ENCODE peak calls at places on chromosome 5, in eight cellular contexts. I is endothelial cell, E is IMR-90, L is suprapubic skin, K is tibial nerve, J is nephron progenitor cell, X is right atrium auricular region, S is GM10248. Z is an unnamed sample.

GRCh38 chr5:138611295-138612220 is 36.4 kb upstream of the HSPA9 start:
- DNase-seq in I (peak), E (no peak), L (peak), K (no peak), J (peak), X (no peak), S (peak), Z (peak)

GRCh38 chr5:134543820-134544692 is 18.6 kb downstream of the JADE2 start:
- DNase-seq in I (no peak), E (no peak), L (no peak), K (no peak), J (no peak), X (no peak), S (peak), Z (peak)

GRCh38 chr5:67405755-67406154 is 209.2 kb upstream of the CD180 start:
- DNase-seq in I (no peak), E (no peak), L (no peak), K (no peak), J (no peak), X (no peak), S (no peak), Z (no peak)

GRCh38 chr5:135829681-135830383 is 4.6 kb upstream of the SLC25A48 start:
- DNase-seq in I (peak), E (peak), L (no peak), K (no peak), J (peak), X (peak), S (peak), Z (peak)

GRCh38 chr5:79086116-79086515 is 16.5 kb downstream of the BHMT2 start:
- DNase-seq in I (no peak), E (no peak), L (no peak), K (no peak), J (no peak), X (no peak), S (no peak), Z (no peak)

GRCh38 chr5:52961238-52961637 is 27.9 kb upstream of the ITGA2 start:
- DNase-seq in I (no peak), E (no peak), L (no peak), K (no peak), J (no peak), X (no peak), S (no peak), Z (peak)

GRCh38 chr5:96172436-96172835 is 210.8 kb upstream of the ELL2 start:
- DNase-seq in I (no peak), E (peak), L (no peak), K (no peak), J (no peak), X (no peak), S (no peak), Z (no peak)

GRCh38 chr5:173815571-173815970 is 72.6 kb upstream of the CPEB4 start:
- DNase-seq in I (no peak), E (no peak), L (no peak), K (no peak), J (no peak), X (no peak), S (no peak), Z (no peak)

GRCh38 chr5:144484124-144484897 is 313.6 kb downstream of the KCTD16 start:
- DNase-seq in I (no peak), E (peak), L (no peak), K (no peak), J (no peak), X (no peak), S (no peak), Z (no peak)

GRCh38 chr5:1855075-1855474 is 27.6 kb downstream of the IRX4 start:
- DNase-seq in I (no peak), E (no peak), L (no peak), K (no peak), J (no peak), X (no peak), S (no peak), Z (no peak)

GRCh38 chr5:88251048-88251711 is 17.5 kb downstream of the TMEM161B start:
- DNase-seq in I (no peak), E (peak), L (no peak), K (no peak), J (no peak), X (no peak), S (no peak), Z (no peak)

GRCh38 chr5:38426493-38426892 is 130.0 kb downstream of the LIFR start:
- DNase-seq in I (no peak), E (peak), L (no peak), K (no peak), J (no peak), X (no peak), S (no peak), Z (no peak)

GRCh38 chr5:100252944-100253343 is 282.2 kb upstream of the FAM174A start:
- DNase-seq in I (no peak), E (no peak), L (no peak), K (no peak), J (no peak), X (no peak), S (no peak), Z (no peak)

GRCh38 chr5:93677344-93678021 is 63.9 kb downstream of the POU5F2 start:
- DNase-seq in I (peak), E (peak), L (no peak), K (peak), J (peak), X (no peak), S (no peak), Z (peak)

GRCh38 chr5:107580902-107581823 is 89.6 kb downstream of the EFNA5 start:
- DNase-seq in I (no peak), E (no peak), L (no peak), K (no peak), J (no peak), X (no peak), S (no peak), Z (no peak)

GRCh38 chr5:10250804-10251276 is 760 bp downstream of the CCT5 start:
- DNase-seq in I (peak), E (peak), L (no peak), K (no peak), J (no peak), X (no peak), S (no peak), Z (no peak)

GRCh38 chr5:97923496-97923895 is 740.4 kb upstream of the RIOK2 start:
- DNase-seq in I (no peak), E (no peak), L (no peak), K (no peak), J (no peak), X (no peak), S (no peak), Z (no peak)

GRCh38 chr5:79002374-79002773 is 17.3 kb upstream of the ARSB start:
- DNase-seq in I (no peak), E (no peak), L (no peak), K (no peak), J (no peak), X (no peak), S (no peak), Z (no peak)

GRCh38 chr5:64074533-64074932 is 91.1 kb upstream of the RNF180 start:
- DNase-seq in I (peak), E (peak), L (no peak), K (no peak), J (peak), X (no peak), S (peak), Z (no peak)

GRCh38 chr5:87394407-87394806 is 18.3 kb downstream of the CCNH start:
- DNase-seq in I (no peak), E (peak), L (no peak), K (no peak), J (no peak), X (no peak), S (no peak), Z (no peak)

GRCh38 chr5:42274913-42275312 is 148.3 kb upstream of the GHR start:
- DNase-seq in I (no peak), E (no peak), L (no peak), K (no peak), J (peak), X (no peak), S (no peak), Z (no peak)

GRCh38 chr5:176608937-176609723 is 826 bp downstream of the GPRIN1 start:
- DNase-seq in I (no peak), E (no peak), L (no peak), K (no peak), J (no peak), X (no peak), S (no peak), Z (peak)

GRCh38 chr5:54090495-54091084 is 219.8 kb downstream of the ARL15 start:
- DNase-seq in I (no peak), E (peak), L (no peak), K (no peak), J (no peak), X (no peak), S (no peak), Z (no peak)

GRCh38 chr5:172692981-172693380 is 51.9 kb downstream of the NEURL1B start:
- DNase-seq in I (no peak), E (peak), L (no peak), K (no peak), J (no peak), X (no peak), S (no peak), Z (no peak)

GRCh38 chr5:71601222-71602026 is 14.3 kb downstream of the MCCC2 start:
- DNase-seq in I (peak), E (peak), L (no peak), K (no peak), J (peak), X (peak), S (peak), Z (peak)

GRCh38 chr5:145062280-145062679 is 772.9 kb downstream of the PRELID2 start:
- DNase-seq in I (no peak), E (peak), L (no peak), K (no peak), J (no peak), X (no peak), S (no peak), Z (no peak)

GRCh38 chr5:114296191-114296590 is 65.7 kb upstream of the KCNN2 start:
- DNase-seq in I (no peak), E (peak), L (no peak), K (no peak), J (no peak), X (no peak), S (no peak), Z (no peak)

GRCh38 chr5:43401827-43402226 is 10.4 kb downstream of the CCL28 start:
- DNase-seq in I (no peak), E (peak), L (no peak), K (no peak), J (no peak), X (no peak), S (no peak), Z (no peak)

GRCh38 chr5:157351386-157352089 is 85.6 kb downstream of the CYFIP2 start:
- DNase-seq in I (no peak), E (no peak), L (no peak), K (no peak), J (no peak), X (peak), S (no peak), Z (no peak)

GRCh38 chr5:56951131-56951945 is 585 bp downstream of the MIER3 start:
- DNase-seq in I (peak), E (no peak), L (peak), K (no peak), J (peak), X (no peak), S (peak), Z (peak)

GRCh38 chr5:93433422-93433821 is 147.6 kb downstream of the NR2F1-AS1 start:
- DNase-seq in I (no peak), E (peak), L (no peak), K (no peak), J (no peak), X (no peak), S (no peak), Z (no peak)

DNA sequence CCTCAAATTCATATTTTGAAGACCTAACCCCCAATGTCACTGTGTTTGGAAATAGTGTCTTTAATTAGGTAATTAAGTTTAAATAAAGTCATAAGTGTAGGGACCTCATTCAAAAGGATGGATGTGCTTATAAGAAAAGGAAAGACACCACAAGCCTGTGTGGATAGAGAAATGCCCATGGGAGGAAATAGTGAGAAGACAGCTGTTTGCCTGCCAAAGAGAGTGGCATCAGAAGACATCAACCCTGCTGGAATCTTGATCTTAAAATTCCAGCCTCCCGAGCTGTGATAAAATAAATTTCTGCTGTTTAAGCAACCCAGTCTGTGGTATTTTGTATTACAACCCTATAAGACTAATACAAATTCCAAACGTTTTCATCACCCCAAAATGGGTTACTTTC is 1867.9 kb upstream of the NUDT12 start:
- DNase-seq in I (no peak), E (no peak), L (no peak), K (no peak), J (no peak), X (no peak), S (no peak), Z (no peak)
- TF ChIP-seq CTCF in I (no peak), E (no peak), L (no peak), K (no peak), J (no peak), X (no peak), S (no peak), Z (no peak)

GRCh38 chr5:158765407-158765806 is 334.3 kb downstream of the EBF1 start:
- DNase-seq in I (no peak), E (no peak), L (no peak), K (no peak), J (no peak), X (no peak), S (no peak), Z (no peak)

GRCh38 chr5:158769702-158770101 is 330.0 kb downstream of the EBF1 start:
- DNase-seq in I (no peak), E (no peak), L (no peak), K (no peak), J (no peak), X (no peak), S (no peak), Z (no peak)

GRCh38 chr5:158773151-158773550 is 326.6 kb downstream of the EBF1 start:
- DNase-seq in I (no peak), E (no peak), L (no peak), K (no peak), J (no peak), X (no peak), S (no peak), Z (no peak)

GRCh38 chr5:158769079-158769478 is 330.6 kb downstream of the EBF1 start:
- DNase-seq in I (no peak), E (no peak), L (no peak), K (no peak), J (no peak), X (no peak), S (no peak), Z (no peak)

GRCh38 chr5:158770506-158770905 is 329.2 kb downstream of the EBF1 start:
- DNase-seq in I (peak), E (no peak), L (no peak), K (no peak), J (no peak), X (no peak), S (peak), Z (peak)
- TF ChIP-seq CTCF in I (peak), E (no peak), L (no peak), K (peak), J (peak), X (no peak), S (peak), Z (peak)

DNA sequence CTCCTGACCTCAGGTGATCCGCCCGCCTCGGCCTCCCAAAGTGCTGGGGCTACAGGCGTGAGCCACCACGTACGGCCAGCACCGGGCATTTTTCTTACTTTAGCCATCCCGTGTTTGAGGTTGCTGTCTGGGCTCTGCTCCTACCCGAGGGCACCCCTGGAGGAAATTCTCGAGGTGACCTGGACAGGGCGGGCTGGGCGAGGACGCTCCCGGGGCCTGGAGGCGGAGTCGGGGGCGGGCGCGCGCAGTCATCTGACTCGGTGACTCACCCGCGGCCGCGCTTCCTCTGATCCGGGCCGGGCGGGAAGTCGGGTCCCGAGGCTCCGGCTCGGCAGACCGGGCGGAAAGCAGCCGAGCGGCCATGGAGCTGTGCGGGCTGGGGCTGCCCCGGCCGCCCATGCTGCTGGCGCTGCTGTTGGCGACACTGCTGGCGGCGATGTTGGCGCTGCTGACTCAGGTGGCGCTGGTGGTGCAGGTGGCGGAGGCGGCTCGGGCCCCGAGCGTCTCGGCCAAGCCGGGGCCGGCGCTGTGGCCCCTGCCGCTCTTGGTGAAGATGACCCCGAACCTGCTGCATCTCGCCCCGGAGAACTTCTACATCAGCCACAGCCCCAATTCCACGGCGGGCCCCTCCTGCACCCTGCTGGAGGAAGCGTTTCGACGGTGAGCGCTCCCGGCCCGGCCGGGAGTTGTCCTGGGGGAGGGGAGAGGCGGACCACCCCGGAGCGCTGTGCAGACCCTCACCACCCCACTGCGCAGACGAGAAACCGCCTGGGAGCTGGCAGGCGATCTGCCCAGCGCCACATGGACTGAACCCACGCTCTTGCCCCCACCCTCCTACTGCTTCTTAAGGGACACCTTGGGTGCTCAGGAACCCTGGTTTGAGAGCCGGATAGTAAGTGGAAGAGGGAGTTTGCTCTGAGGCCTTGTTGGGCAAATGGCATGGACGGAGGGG is at the start of gene HEXB:
- DNase-seq in I (peak), E (peak), L (peak), K (peak), J (peak), X (peak), S (peak), Z (peak)
- TF ChIP-seq CTCF in I (no peak), E (peak), L (no peak), K (no peak), J (no peak), X (peak), S (no peak), Z (no peak)

GRCh38 chr5:169003721-169004481 is 297.0 kb downstream of the SLIT3 start:
- DNase-seq in I (peak), E (no peak), L (no peak), K (no peak), J (peak), X (no peak), S (no peak), Z (peak)

GRCh38 chr5:169006206-169006605 is 294.7 kb downstream of the SLIT3 start:
- DNase-seq in I (no peak), E (no peak), L (no peak), K (no peak), J (no peak), X (no peak), S (no peak), Z (no peak)

GRCh38 chr5:169004551-169004950 is 296.4 kb downstream of the SLIT3 start:
- DNase-seq in I (no peak), E (no peak), L (no peak), K (no peak), J (no peak), X (no peak), S (no peak), Z (peak)

GRCh38 chr5:169001392-169001791 is 299.5 kb downstream of the SLIT3 start:
- DNase-seq in I (no peak), E (no peak), L (no peak), K (no peak), J (no peak), X (no peak), S (no peak), Z (no peak)

GRCh38 chr5:169002941-169003555 is 297.9 kb downstream of the SLIT3 start:
- DNase-seq in I (no peak), E (no peak), L (no peak), K (no peak), J (no peak), X (no peak), S (no peak), Z (no peak)
- TF ChIP-seq CTCF in I (no peak), E (no peak), L (no peak), K (no peak), J (no peak), X (no peak), S (no peak), Z (no peak)

DNA sequence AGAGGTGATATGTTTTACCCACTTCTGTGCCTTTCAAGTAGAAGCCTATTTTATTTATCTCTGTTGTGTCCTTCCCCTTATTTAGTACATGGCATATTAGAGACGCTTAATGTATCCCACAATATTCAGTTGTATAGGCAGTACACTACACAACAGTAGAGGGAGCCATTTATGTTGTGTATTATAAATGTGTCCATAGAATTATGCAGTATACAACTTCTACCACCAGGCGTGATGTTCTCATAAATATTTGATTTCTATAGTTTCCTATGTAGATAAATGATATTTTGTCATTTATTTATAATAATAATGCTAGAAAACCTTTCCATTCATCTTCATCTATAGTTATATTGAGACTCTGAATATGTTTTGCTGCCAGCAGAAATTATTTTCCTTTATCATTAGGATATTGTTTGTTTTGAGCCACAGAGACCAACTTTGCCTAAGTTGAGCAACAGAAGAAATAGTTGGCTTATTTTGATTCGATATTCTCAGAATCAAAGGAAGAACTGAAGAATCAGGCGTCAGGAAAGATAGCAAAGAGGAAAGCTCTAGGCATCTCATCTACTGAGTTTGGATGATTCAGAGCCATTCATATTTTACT is 81.7 kb downstream of the ADAMTS19 start:
- DNase-seq in I (no peak), E (peak), L (no peak), K (no peak), J (no peak), X (no peak), S (no peak), Z (no peak)
- TF ChIP-seq CTCF in I (peak), E (peak), L (no peak), K (no peak), J (peak), X (no peak), S (no peak), Z (peak)

DNA sequence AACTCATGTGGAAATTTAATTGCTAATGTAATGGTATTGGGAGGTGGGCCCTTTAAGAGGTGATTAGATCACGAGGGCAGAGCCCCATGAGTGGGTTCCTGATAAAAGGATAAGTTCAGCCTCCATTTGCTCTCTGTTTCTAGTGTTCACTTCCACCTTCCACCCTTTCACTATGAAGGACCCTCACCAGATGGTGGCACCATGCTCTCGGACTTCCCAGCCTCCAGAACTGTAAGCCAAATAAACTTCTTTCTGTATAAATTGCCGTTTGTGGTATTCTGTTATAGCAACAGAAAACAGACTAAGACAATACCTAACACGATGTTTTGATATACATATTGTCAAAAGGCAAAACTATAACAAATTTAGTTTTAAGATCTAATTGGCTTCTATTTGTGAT is 166.2 kb downstream of the DEPDC1B start:
- DNase-seq in I (no peak), E (no peak), L (no peak), K (no peak), J (no peak), X (no peak), S (no peak), Z (no peak)
- TF ChIP-seq CTCF in I (no peak), E (no peak), L (no peak), K (no peak), J (no peak), X (no peak), S (no peak), Z (no peak)

GRCh38 chr5:149951138-149951749 is 6.7 kb upstream of the PDE6A start:
- DNase-seq in I (no peak), E (no peak), L (no peak), K (no peak), J (no peak), X (no peak), S (no peak), Z (no peak)
- TF ChIP-seq CTCF in I (no peak), E (no peak), L (no peak), K (no peak), J (no peak), X (no peak), S (no peak), Z (peak)

Z was measured in BE2C.